ENCODE peak calls at places on chromosomes 11 and 22, in six cellular contexts. H is K562, G is uterus, W is A549, C is GM12878, V is upper lobe of left lung. K is an unnamed sample.

GRCh38 chr11:74871037-74871436 is 77.9 kb downstream of the XRRA1 start:
- DNase-seq in V (no peak), G (no peak), C (no peak), H (no peak), W (no peak), K (no peak)

GRCh38 chr11:119262668-119263351 is 54.1 kb downstream of the MCAM start:
- DNase-seq in V (no peak), G (no peak), H (no peak), W (no peak), C (peak), K (no peak)

GRCh38 chr11:80007616-80008015 is 566.8 kb upstream of the TENM4 start:
- DNase-seq in H (no peak), C (no peak), W (no peak), G (no peak), V (no peak), K (no peak)

GRCh38 chr11:19506803-19507466 is 205.7 kb upstream of the NAV2 start:
- DNase-seq in W (no peak), V (no peak), C (no peak), H (no peak), G (no peak), K (no peak)

GRCh38 chr11:78050964-78051831 is 12.5 kb upstream of the THRSP start:
- DNase-seq in H (peak), C (no peak), W (no peak), V (no peak), G (no peak), K (no peak)

GRCh38 chr11:34972892-34973291 is 56.5 kb downstream of the PDHX start:
- DNase-seq in H (no peak), V (no peak), W (no peak), G (no peak), C (no peak), K (no peak)

GRCh38 chr11:27058456-27058855 is 17.8 kb downstream of the BBOX1 start:
- DNase-seq in G (no peak), H (no peak), C (no peak), V (no peak), W (no peak), K (no peak)

GRCh38 chr11:2077061-2077802 is 62.0 kb downstream of the IGF2 start:
- DNase-seq in G (no peak), W (peak), V (no peak), C (no peak), H (no peak), K (no peak)

GRCh38 chr22:49917997-49918910 is at the start of the genes ALG12 and CRELD2:
- DNase-seq in G (peak), V (peak), C (peak), W (peak), H (peak), K (peak)

GRCh38 chr22:29883831-29884139 is 811 bp downstream of the MTMR3 start:
- DNase-seq in V (no peak), G (no peak), H (no peak), C (no peak), W (no peak), K (no peak)

GRCh38 chr11:46281374-46281831 is 3.9 kb downstream of the CREB3L1 start:
- DNase-seq in H (peak), C (no peak), G (peak), V (no peak), W (no peak), K (peak)

GRCh38 chr11:61598886-61599868 is 18.3 kb upstream of the SYT7 start:
- DNase-seq in H (no peak), V (no peak), W (no peak), C (no peak), G (peak), K (no peak)

GRCh38 chr11:61104963-61105362 is 2.7 kb downstream of the CD5 start:
- DNase-seq in H (no peak), C (no peak), V (no peak), W (no peak), G (no peak), K (no peak)

GRCh38 chr11:1236316-1237127 is 13.7 kb downstream of the MUC5B start:
- DNase-seq in H (no peak), W (no peak), V (peak), G (no peak), C (no peak), K (no peak)

GRCh38 chr11:128669491-128669890 is 24.4 kb upstream of the FLI1 start:
- DNase-seq in W (no peak), V (no peak), G (no peak), C (no peak), H (no peak), K (no peak)

GRCh38 chr11:606245-606644 is 9.5 kb downstream of the IRF7 start:
- DNase-seq in W (peak), C (no peak), V (peak), H (no peak), G (peak), K (no peak)

GRCh38 chr11:65184146-65184545 is 2.4 kb downstream of the CAPN1 start:
- DNase-seq in C (no peak), G (no peak), H (no peak), W (no peak), V (no peak), K (no peak)
- H3K4me3 ChIP-seq in C (no peak), G (no peak), H (no peak), W (no peak), V (no peak), K (no peak)

DNA sequence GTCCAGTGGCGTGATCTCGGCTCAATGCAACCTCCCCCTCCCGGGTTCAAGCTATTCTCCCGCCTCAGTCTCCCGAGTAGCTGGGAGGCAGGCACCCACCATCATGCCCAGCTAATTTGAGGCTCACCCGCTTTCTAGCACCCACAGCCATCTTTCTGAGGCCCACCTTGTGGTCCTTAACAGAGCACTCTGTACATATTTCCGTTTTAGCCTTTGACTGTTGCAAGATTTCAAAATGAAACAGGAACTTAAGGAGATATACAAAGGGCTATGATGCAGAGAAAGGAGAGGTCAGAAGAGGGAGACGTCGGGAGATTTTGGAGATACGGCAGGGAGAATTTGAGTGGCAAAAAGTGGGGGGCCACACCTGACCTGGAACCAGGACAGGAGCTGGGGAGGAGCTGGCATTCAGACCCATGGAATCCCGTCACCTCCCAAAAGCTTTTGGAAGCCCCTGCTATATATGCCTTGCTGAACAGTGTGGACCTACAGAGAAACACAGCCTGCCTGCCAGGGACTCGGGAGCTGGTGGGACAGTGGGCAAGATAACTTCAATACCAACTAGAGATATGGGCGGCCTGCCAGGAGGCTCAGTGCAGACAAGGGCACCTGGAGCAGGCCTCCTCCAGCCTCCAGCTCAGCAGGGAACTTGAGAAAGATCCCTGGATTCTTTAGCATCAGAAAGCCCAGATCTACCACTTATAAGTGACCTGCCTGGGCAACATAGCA is 8.0 kb upstream of the CLCF1 start:
- DNase-seq in C (no peak), W (no peak), G (peak), V (no peak), H (no peak), K (no peak)
- TF ChIP-seq POLR2A in C (no peak), W (no peak), G (no peak), V (no peak), H (no peak), K (no peak)

GRCh38 chr11:57640068-57640800 is 9.5 kb downstream of the YPEL4 start:
- DNase-seq in W (no peak), G (no peak), V (no peak), C (no peak), H (no peak), K (no peak)
- H3K4me3 ChIP-seq in W (no peak), G (no peak), V (peak), C (no peak), H (no peak), K (no peak)

GRCh38 chr22:22484023-22484422 is 24.5 kb downstream of the ZNF280B start:
- DNase-seq in C (no peak), W (no peak), G (no peak), V (no peak), H (no peak), K (no peak)
- TF ChIP-seq POLR2A in C (no peak), W (no peak), G (no peak), V (no peak), H (no peak), K (no peak)

GRCh38 chr22:39469681-39470461 is 13.1 kb downstream of the MGAT3 start:
- DNase-seq in C (no peak), G (no peak), H (peak), V (no peak), W (no peak), K (peak)
- H3K4me3 ChIP-seq in C (no peak), G (no peak), H (no peak), V (no peak), W (no peak), K (no peak)

DNA sequence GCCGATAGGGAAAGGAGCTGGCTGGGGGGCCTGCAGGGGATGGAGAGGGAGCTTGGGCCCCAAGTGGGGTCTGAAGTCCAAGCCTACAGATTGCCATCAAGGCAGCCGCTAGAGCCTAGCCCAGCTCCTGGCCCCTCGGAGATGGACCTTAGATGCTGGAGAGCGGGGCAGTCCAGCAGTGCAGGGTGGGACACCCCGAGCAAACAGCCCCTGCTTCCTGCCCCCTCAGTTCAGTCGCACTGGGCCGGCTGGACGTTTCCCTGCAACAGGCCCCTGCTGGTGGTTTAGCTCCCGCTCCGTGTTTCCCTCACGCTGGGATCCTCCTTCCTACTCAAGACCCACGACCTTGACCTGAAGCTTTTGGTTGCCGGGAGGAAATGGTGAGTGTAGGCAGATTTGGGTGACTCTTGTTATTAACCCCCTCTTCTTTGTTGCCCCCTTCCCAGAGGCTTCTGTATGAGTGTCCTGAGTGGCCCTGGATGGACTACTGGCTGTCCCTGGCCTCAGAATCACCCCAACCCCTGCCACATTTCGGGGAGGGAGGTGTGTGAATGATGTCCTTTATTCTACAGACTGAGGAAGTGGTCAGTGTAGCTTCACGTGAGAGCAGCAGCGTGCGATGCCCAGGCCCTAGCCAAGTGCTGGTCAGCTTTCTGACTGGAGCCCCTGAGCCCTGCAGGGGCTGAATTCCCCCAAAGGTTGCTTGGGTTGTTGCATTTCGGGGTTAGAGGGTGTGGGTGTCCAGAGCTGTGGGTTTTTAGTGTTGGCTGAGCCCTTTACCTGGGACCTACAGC is 2.7 kb downstream of the ST3GAL4 start:
- DNase-seq in G (no peak), C (no peak), H (no peak), V (no peak), W (no peak), K (no peak)
- TF ChIP-seq POLR2A in G (no peak), C (no peak), H (no peak), V (no peak), W (no peak), K (no peak)

GRCh38 chr11:130829801-130830562 is 86.3 kb downstream of the SNX19 start:
- DNase-seq in H (no peak), V (peak), C (no peak), G (peak), W (no peak), K (no peak)

GRCh38 chr11:130830563-130830950 is 85.7 kb downstream of the SNX19 start:
- DNase-seq in W (no peak), V (no peak), H (no peak), C (no peak), G (peak), K (no peak)

GRCh38 chr11:130831506-130832385 is 84.5 kb downstream of the SNX19 start:
- DNase-seq in W (no peak), C (no peak), G (no peak), V (peak), H (no peak), K (no peak)

GRCh38 chr11:130834886-130835285 is 81.4 kb downstream of the SNX19 start:
- DNase-seq in H (no peak), G (no peak), C (no peak), V (no peak), W (no peak), K (no peak)

DNA sequence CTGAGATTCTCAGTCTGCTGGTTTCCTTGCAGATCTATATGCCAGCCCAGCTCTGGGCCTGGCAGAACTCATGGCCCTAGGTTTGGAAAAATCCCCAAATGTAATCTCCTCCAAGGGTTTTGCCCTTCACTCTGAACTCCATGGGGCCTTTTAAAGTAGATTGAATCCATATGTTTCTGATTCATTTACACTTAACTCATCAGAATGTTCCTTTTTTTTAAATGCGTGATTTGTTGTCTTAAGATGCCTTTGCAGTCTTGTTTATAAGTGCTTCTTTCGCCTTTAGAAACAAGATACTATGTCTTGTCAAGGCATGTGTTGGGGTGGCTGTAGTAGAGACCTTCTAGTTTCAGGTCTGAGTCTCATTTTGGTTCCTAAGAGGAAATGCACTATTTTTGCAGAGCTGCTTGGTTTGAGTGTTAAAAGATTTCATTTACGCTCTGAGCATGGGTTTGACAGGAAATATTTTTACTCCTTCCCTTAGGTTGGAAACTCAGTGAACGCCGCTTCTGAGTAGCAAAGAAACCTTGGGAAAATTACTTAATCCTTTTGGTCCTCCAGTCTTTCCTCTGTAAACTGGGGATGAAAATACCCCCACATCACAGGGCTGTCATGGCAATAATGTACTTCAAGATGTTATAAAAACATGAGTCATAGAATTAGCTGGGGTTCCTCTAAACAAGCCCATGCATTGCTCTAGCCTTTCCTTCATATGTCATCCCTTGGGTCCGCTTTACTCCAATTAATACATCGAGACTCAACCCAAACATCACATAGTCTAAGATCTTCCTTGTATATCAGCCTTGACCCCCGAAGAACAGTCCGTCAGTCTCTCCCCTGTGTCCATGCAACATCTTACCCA is 83.5 kb downstream of the SNX19 start:
- DNase-seq in W (no peak), H (no peak), V (no peak), G (no peak), C (no peak), K (no peak)
- H3K4me3 ChIP-seq in W (no peak), H (no peak), V (no peak), G (no peak), C (no peak), K (no peak)

DNA sequence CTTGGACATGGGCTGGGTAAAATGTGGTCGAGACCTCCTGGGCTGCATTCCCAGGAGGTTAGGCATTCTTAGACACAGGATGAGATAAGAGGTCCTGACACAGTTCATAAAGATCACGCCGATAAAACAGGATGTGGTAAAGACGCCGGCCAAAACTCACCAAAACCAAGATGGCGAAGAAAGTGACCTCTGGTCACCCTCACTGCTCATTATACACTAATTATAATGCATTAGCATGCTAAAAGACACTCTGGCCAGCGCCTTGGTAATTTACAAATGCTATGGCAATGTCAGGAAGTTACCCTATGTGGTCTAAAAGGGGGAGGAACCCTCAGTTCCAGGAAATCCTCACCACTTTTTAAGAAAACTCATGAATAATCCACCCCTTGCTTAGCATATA is 983.3 kb downstream of the OPCML start:
- DNase-seq in G (no peak), C (no peak), W (no peak), V (no peak), H (no peak), K (no peak)
- TF ChIP-seq POLR2A in G (no peak), C (no peak), W (no peak), V (no peak), H (no peak), K (no peak)

K was measured in Peyer's patch.